ENCODE peak calls at places on chromosomes 7 and 10, in eight cellular contexts. I, P, Y, A, T, E, V and R are unnamed samples.

GRCh38 chr10:16816142-16816541 is 1.1 kb downstream of the RSU1 start:
- DNase-seq in I (no peak), P (no peak), A (peak), Y (no peak), T (no peak), E (no peak), V (peak), R (no peak)

GRCh38 chr10:97714401-97715258 is 1.1 kb downstream of the MARVELD1 start:
- DNase-seq in Y (peak), E (peak), T (peak), P (peak), A (peak), V (peak), I (peak), R (no peak)

GRCh38 chr7:155846936-155847335 is 34.7 kb upstream of the SHH start:
- DNase-seq in E (no peak), T (no peak), Y (no peak), P (no peak), V (no peak), I (no peak), A (no peak), R (no peak)

GRCh38 chr10:72173635-72174296 is 42.0 kb upstream of the ANAPC16 start:
- DNase-seq in I (peak), P (no peak), V (peak), T (no peak), Y (no peak), A (no peak), E (no peak), R (no peak)

GRCh38 chr10:71213127-71213616 is 802 bp downstream of the UNC5B start:
- DNase-seq in V (peak), Y (peak), P (no peak), I (peak), E (peak), T (peak), A (peak), R (no peak)

GRCh38 chr7:95607477-95608010 is 11.2 kb upstream of the PDK4 start:
- DNase-seq in V (no peak), I (no peak), P (no peak), E (no peak), A (no peak), T (peak), Y (no peak), R (no peak)

GRCh38 chr10:33237736-33238624 is 96.5 kb downstream of the NRP1 start:
- DNase-seq in I (peak), V (no peak), E (peak), T (no peak), A (peak), Y (no peak), P (no peak), R (no peak)

GRCh38 chr10:59885430-59886134 is 20.8 kb downstream of the CCDC6 start:
- DNase-seq in A (no peak), V (peak), I (no peak), Y (no peak), P (no peak), T (no peak), E (no peak), R (no peak)

GRCh38 chr7:77542399-77542798 is 5.3 kb downstream of the PTPN12 start:
- DNase-seq in P (no peak), A (peak), T (no peak), E (no peak), V (no peak), I (no peak), Y (no peak), R (no peak)

GRCh38 chr7:29879609-29880008 is 73.3 kb downstream of the WIPF3 start:
- DNase-seq in A (peak), P (no peak), T (peak), I (peak), Y (no peak), V (no peak), E (no peak), R (no peak)

GRCh38 chr7:96723622-96724021 is 14.0 kb upstream of the SEM1 start:
- DNase-seq in T (no peak), A (no peak), I (peak), E (no peak), P (no peak), V (no peak), Y (no peak), R (no peak)

GRCh38 chr10:129966370-129966769 is 2.3 kb upstream of the EBF3 start:
- DNase-seq in Y (no peak), P (no peak), T (no peak), I (no peak), V (no peak), A (no peak), E (no peak), R (no peak)

GRCh38 chr7:98341106-98341505 is 59.6 kb downstream of the BRI3 start:
- DNase-seq in T (no peak), E (no peak), P (no peak), I (peak), A (no peak), V (no peak), Y (no peak), R (no peak)

GRCh38 chr7:99625961-99626360 is 9.2 kb downstream of the ZSCAN25 start:
- DNase-seq in Y (no peak), I (no peak), V (peak), A (no peak), P (no peak), E (no peak), T (no peak), R (no peak)

GRCh38 chr10:107019154-107019553 is 145.4 kb downstream of the SORCS1 start:
- DNase-seq in Y (no peak), E (no peak), T (no peak), I (no peak), A (peak), V (no peak), P (no peak), R (no peak)

GRCh38 chr7:99588868-99589267 is 9.2 kb upstream of the TMEM225B start:
- DNase-seq in P (no peak), T (no peak), E (no peak), V (no peak), Y (no peak), A (no peak), I (no peak), R (no peak)

GRCh38 chr7:134691820-134692705 is 45.4 kb downstream of the BPGM start:
- DNase-seq in A (peak), I (peak), V (no peak), T (no peak), P (no peak), E (no peak), Y (no peak), R (no peak)

GRCh38 chr7:133771778-133772421 is 355.2 kb upstream of the LRGUK start:
- DNase-seq in E (no peak), I (no peak), T (no peak), V (no peak), P (no peak), Y (no peak), A (no peak), R (no peak)

GRCh38 chr7:69840248-69840647 is 242.0 kb downstream of the AUTS2 start:
- DNase-seq in I (peak), T (no peak), Y (no peak), P (no peak), A (no peak), V (no peak), E (no peak), R (no peak)

GRCh38 chr7:16627236-16627635 is 18.3 kb downstream of the ANKMY2 start:
- DNase-seq in P (no peak), T (no peak), E (no peak), Y (no peak), A (peak), V (no peak), I (peak), R (no peak)

GRCh38 chr10:78919111-78919966 is 149.4 kb upstream of the ZMIZ1 start:
- DNase-seq in A (peak), V (no peak), I (peak), T (no peak), E (no peak), P (no peak), Y (no peak), R (no peak)

GRCh38 chr10:7027237-7027912 is 383.5 kb downstream of the SFMBT2 start:
- DNase-seq in I (no peak), A (no peak), Y (no peak), P (no peak), T (no peak), V (peak), E (no peak), R (no peak)

GRCh38 chr10:69803809-69804208 is 2.1 kb downstream of the COL13A1 start:
- DNase-seq in A (peak), I (no peak), E (no peak), V (no peak), T (no peak), P (no peak), Y (no peak), R (no peak)

GRCh38 chr10:28910960-28911359 is 233.6 kb downstream of the BAMBI start:
- DNase-seq in I (peak), P (no peak), A (peak), V (no peak), E (no peak), Y (no peak), T (no peak), R (no peak)

GRCh38 chr7:51613911-51614344 is 297.3 kb upstream of the COBL start:
- DNase-seq in E (no peak), Y (no peak), A (no peak), V (no peak), T (no peak), I (no peak), P (no peak), R (no peak)

GRCh38 chr7:4715385-4715770 is 33.3 kb downstream of the FOXK1 start:
- DNase-seq in Y (peak), V (peak), I (peak), E (no peak), P (no peak), T (peak), A (no peak), R (no peak)

GRCh38 chr7:128104109-128104742 is 73.0 kb upstream of the LRRC4 start:
- DNase-seq in E (no peak), A (no peak), Y (peak), P (no peak), I (peak), T (peak), V (peak), R (peak)

GRCh38 chr10:4632757-4633156 is 193.2 kb upstream of the AKR1E2 start:
- DNase-seq in T (peak), V (no peak), E (no peak), I (no peak), Y (no peak), A (no peak), P (no peak), R (no peak)

GRCh38 chr10:49379596-49380410 is 16.1 kb downstream of the DRGX start:
- DNase-seq in A (peak), E (no peak), V (peak), P (no peak), I (peak), Y (no peak), T (no peak), R (no peak)
- TF ChIP-seq CTCF in A (peak), E (peak), V (peak), P (peak), I (peak), Y (no peak), T (no peak), R (peak)

GRCh38 chr7:27555670-27556069 is 107.0 kb downstream of the HIBADH start:
- DNase-seq in A (peak), E (no peak), I (no peak), Y (no peak), V (no peak), P (no peak), T (no peak), R (no peak)

GRCh38 chr7:27564881-27565482 is 97.7 kb downstream of the HIBADH start:
- DNase-seq in E (no peak), A (no peak), I (no peak), P (no peak), T (no peak), V (no peak), Y (no peak), R (no peak)

GRCh38 chr7:27554826-27555225 is 107.9 kb downstream of the HIBADH start:
- DNase-seq in V (no peak), P (no peak), A (no peak), T (no peak), Y (no peak), E (no peak), I (no peak), R (no peak)

GRCh38 chr7:27560706-27561235 is 101.9 kb downstream of the HIBADH start:
- DNase-seq in T (no peak), Y (no peak), P (no peak), A (peak), I (peak), V (no peak), E (no peak), R (no peak)
- TF ChIP-seq CTCF in T (no peak), Y (no peak), P (peak), A (peak), I (peak), V (no peak), E (no peak), R (peak)

GRCh38 chr7:6307762-6308161 is 35.3 kb upstream of the CYTH3 start:
- DNase-seq in A (no peak), E (no peak), T (no peak), V (peak), Y (no peak), P (no peak), I (no peak), R (no peak)
- TF ChIP-seq CTCF in A (no peak), E (no peak), T (no peak), V (no peak), Y (no peak), P (no peak), I (no peak), R (no peak)

DNA sequence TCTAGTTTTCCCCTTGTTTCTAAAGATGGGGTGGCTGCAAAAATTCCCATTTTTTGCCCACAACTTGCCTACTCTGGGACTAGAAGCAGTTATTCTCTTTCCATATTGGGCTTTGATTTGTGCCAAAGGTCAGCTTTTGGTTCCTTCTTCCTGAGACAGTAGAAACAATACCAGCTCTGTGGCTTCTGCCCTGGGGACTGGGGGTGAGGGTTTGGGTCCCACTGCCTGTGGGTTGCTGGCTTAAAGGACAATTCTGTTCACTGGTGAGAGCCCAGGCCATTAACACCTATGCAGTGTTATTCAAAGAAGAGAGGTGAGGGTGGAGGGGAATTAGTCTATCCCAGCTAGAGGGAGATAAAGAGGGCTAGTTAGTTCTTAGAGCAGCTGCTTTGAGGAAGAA is 171.5 kb downstream of the CPEB3 start:
- DNase-seq in A (no peak), T (no peak), I (no peak), P (no peak), Y (no peak), E (no peak), V (no peak), R (no peak)
- TF ChIP-seq CTCF in A (no peak), T (no peak), I (no peak), P (no peak), Y (no peak), E (no peak), V (no peak), R (no peak)

GRCh38 chr7:117673839-117674238 is 194.0 kb downstream of the CFTR start:
- DNase-seq in E (no peak), I (peak), V (peak), Y (no peak), A (peak), P (no peak), T (no peak), R (no peak)
- TF ChIP-seq CTCF in E (peak), I (peak), V (no peak), Y (peak), A (peak), P (peak), T (no peak), R (peak)

DNA sequence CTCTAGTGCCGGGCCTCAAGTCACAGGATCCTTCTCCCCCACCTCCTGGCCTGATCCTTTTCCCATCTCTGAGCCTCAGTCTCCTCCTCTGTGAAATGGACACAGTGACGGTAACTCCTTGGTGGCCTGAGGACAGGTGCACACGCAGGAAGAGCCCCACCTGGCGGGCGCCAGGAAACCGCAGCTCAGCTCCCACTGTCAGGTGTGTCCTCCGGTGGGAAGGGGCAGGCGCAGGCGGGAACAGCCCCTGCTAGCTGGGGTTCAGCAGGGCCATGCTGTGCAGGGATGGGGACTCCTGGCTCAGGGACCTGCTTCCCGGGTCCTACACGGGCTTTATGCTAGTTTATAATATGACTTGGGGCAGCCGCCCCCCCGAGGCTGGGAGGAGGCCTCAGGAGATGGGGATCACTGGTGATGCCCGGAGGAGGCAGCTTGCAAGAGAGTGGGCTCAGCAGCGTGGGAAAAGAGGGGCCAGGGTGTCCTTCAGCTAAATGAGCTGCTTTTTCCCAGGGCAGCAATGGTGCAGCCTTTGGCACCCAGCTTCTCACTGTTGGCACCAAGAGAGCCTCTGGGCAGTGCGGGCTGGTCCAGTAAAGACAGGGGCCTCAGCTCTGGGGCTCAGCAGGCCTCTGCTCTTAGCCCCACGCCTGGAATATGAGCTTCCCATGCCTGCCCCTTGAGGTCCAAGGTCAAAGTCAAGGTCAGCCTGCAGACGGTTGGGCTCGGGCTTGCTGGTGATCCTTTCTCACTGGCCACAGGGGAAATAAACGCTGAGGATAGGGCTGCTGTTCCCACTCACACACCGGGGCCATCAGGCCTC is 68.0 kb upstream of the FAM20C start:
- DNase-seq in Y (no peak), T (no peak), A (peak), I (no peak), P (no peak), V (no peak), E (no peak), R (no peak)
- TF ChIP-seq CTCF in Y (no peak), T (no peak), A (peak), I (no peak), P (no peak), V (no peak), E (peak), R (no peak)